ENCODE peak calls at places on chromosome 17, in seven cellular contexts. K is endothelial cell of umbilical vein, R is AG09309, J is fibroblast of pulmonary artery, O is HFFc6, B is mucosa of descending colon, G is MCF 10A. H is an unnamed sample.

GRCh38 chr17:48416971-48417370 is 13.0 kb downstream of the SKAP1 start:
- DNase-seq in K (no peak), R (no peak), J (no peak), O (no peak), B (no peak), G (no peak), H (no peak)

GRCh38 chr17:40363480-40363838 is 1.1 kb downstream of the GJD3 start:
- DNase-seq in K (peak), R (no peak), J (no peak), O (peak), B (peak), G (no peak), H (no peak)

GRCh38 chr17:47239663-47240374 is 13.8 kb upstream of the ITGB3 start:
- DNase-seq in K (peak), R (peak), J (peak), O (peak), B (peak), G (peak), H (peak)

GRCh38 chr17:78378225-78379133 is at the start of gene PGS1:
- DNase-seq in K (peak), R (no peak), J (peak), O (peak), B (peak), G (peak), H (no peak)

GRCh38 chr17:81018044-81018802 is 16.7 kb upstream of the BAIAP2 start:
- DNase-seq in K (peak), R (no peak), J (peak), O (peak), B (peak), G (no peak), H (no peak)

GRCh38 chr17:880074-880870 is 98.1 kb downstream of the MRM3 start:
- DNase-seq in K (peak), R (no peak), J (peak), O (peak), B (no peak), G (peak), H (no peak)

GRCh38 chr17:57356722-57357391 is 100.5 kb downstream of the MSI2 start:
- DNase-seq in K (peak), R (no peak), J (no peak), O (no peak), B (no peak), G (no peak), H (no peak)

GRCh38 chr17:2402517-2402916 is 1.7 kb upstream of the MNT start:
- DNase-seq in K (no peak), R (no peak), J (no peak), O (no peak), B (peak), G (no peak), H (no peak)

GRCh38 chr17:42669705-42670198 is 7.0 kb downstream of the PLEKHH3 start:
- DNase-seq in K (no peak), R (no peak), J (no peak), O (no peak), B (no peak), G (no peak), H (no peak)

GRCh38 chr17:40916366-40916765 is 21.1 kb downstream of the KRT23 start:
- DNase-seq in K (no peak), R (no peak), J (no peak), O (no peak), B (no peak), G (no peak), H (no peak)

GRCh38 chr17:4161179-4161559 is 18.2 kb downstream of the CYB5D2 start:
- DNase-seq in K (peak), R (peak), J (peak), O (peak), B (no peak), G (peak), H (no peak)

GRCh38 chr17:79633937-79634813 is 23.3 kb upstream of the RBFOX3 start:
- DNase-seq in K (no peak), R (no peak), J (no peak), O (no peak), B (no peak), G (no peak), H (peak)

GRCh38 chr17:44198721-44199552 is 747 bp downstream of the ATXN7L3 start:
- DNase-seq in K (peak), R (no peak), J (peak), O (peak), B (peak), G (peak), H (no peak)

GRCh38 chr17:71472809-71473789 is 647.7 kb upstream of the SOX9 start:
- DNase-seq in K (no peak), R (peak), J (peak), O (peak), B (no peak), G (peak), H (no peak)

GRCh38 chr17:64343833-64344637 is 46.6 kb downstream of the PECAM1 start:
- DNase-seq in K (peak), R (peak), J (peak), O (peak), B (peak), G (peak), H (no peak)

GRCh38 chr17:43851744-43852143 is 4.8 kb downstream of the CD300LG start:
- DNase-seq in K (no peak), R (no peak), J (no peak), O (no peak), B (no peak), G (no peak), H (no peak)

GRCh38 chr17:36777118-36777517 is 160.2 kb upstream of the LHX1 start:
- DNase-seq in K (no peak), R (no peak), J (peak), O (no peak), B (no peak), G (peak), H (no peak)

GRCh38 chr17:28635506-28635905 is 9.5 kb downstream of the BLTP2 start:
- DNase-seq in K (no peak), R (no peak), J (no peak), O (no peak), B (no peak), G (no peak), H (no peak)

GRCh38 chr17:47895254-47895855 is 681 bp upstream of the SP2 start:
- DNase-seq in K (no peak), R (no peak), J (peak), O (peak), B (peak), G (no peak), H (no peak)

GRCh38 chr17:31649302-31649701 is 209.7 kb downstream of the COPRS start:
- DNase-seq in K (no peak), R (no peak), J (no peak), O (no peak), B (no peak), G (no peak), H (no peak)

GRCh38 chr17:63809970-63810369 is 17.3 kb upstream of the PSMC5 start:
- DNase-seq in K (no peak), R (no peak), J (no peak), O (no peak), B (no peak), G (no peak), H (no peak)

GRCh38 chr17:75344664-75345063 is 55.4 kb upstream of the SLC25A19 start:
- DNase-seq in K (no peak), R (no peak), J (no peak), O (no peak), B (no peak), G (no peak), H (no peak)

GRCh38 chr17:21208352-21208751 is 5.6 kb downstream of the TMEM11 start:
- DNase-seq in K (no peak), R (no peak), J (no peak), O (no peak), B (no peak), G (no peak), H (no peak)

GRCh38 chr17:81046770-81047359 is 11.9 kb downstream of the BAIAP2 start:
- DNase-seq in K (no peak), R (no peak), J (no peak), O (no peak), B (no peak), G (no peak), H (no peak)

GRCh38 chr17:2849327-2849670 is 53.1 kb downstream of the RAP1GAP2 start:
- DNase-seq in K (no peak), R (no peak), J (no peak), O (no peak), B (no peak), G (no peak), H (no peak)

GRCh38 chr17:39653662-39654331 is 11.4 kb upstream of the TCAP start:
- DNase-seq in K (peak), R (no peak), J (peak), O (peak), B (peak), G (peak), H (peak)

GRCh38 chr17:13003454-13003851 is 14.4 kb downstream of the ELAC2 start:
- DNase-seq in K (no peak), R (no peak), J (no peak), O (no peak), B (no peak), G (no peak), H (no peak)
- TF ChIP-seq CTCF in K (no peak), R (no peak), J (no peak), O (peak), B (no peak), G (no peak), H (no peak)

GRCh38 chr17:17826942-17827785 is 9.6 kb downstream of the SREBF1 start:
- DNase-seq in K (no peak), R (no peak), J (no peak), O (no peak), B (no peak), G (no peak), H (no peak)
- TF ChIP-seq CTCF in K (no peak), R (no peak), J (no peak), O (no peak), B (no peak), G (no peak), H (no peak)

DNA sequence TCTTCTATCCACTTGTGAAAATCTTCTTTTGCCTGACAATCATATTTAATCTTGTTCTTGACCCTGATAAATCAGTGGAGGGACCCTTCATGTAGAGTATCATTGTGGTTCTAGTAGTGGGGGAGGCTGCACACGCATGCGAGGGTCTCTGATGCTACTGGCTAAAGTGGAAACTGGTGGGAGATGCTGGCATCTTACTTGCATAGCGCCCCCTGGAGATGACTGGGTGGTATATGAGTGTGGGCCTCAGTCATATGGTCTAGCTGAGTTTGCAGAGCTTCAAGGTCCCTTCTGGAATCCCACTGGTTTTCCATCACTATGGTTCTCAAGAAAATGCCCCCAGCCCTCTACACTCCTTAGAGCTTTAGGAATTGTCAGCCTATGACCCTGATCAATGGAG is 236.4 kb upstream of the AXIN2 start:
- DNase-seq in K (peak), R (no peak), J (no peak), O (no peak), B (no peak), G (peak), H (no peak)
- TF ChIP-seq CTCF in K (peak), R (no peak), J (peak), O (peak), B (no peak), G (peak), H (no peak)

DNA sequence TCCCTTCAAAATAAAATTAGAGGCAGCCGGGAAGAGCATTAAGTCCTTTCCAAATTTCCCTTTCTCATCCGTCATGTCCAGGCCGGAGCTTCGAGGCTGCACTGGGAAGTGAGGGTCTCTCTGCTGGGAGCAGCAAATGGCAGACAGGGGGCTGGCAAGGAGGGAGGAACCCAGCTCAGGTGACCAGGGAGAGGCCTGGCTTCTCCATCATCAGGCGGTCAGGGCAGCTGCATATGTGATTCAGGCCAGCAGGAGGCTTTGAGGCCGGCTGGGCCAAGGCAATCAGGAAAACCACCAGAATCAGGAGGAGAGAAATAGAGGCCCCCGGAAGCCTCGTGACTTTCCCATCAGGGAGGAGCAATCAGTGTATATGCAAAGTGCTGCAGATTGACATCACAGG is 85.0 kb upstream of the RPL38 start:
- DNase-seq in K (no peak), R (no peak), J (no peak), O (no peak), B (no peak), G (no peak), H (no peak)
- TF ChIP-seq CTCF in K (no peak), R (no peak), J (no peak), O (no peak), B (no peak), G (peak), H (no peak)

GRCh38 chr17:60573139-60573975 is 26.6 kb upstream of the PPM1D start:
- DNase-seq in K (peak), R (no peak), J (peak), O (peak), B (no peak), G (no peak), H (no peak)

GRCh38 chr17:60583008-60583407 is 17.0 kb upstream of the PPM1D start:
- DNase-seq in K (no peak), R (no peak), J (no peak), O (no peak), B (no peak), G (no peak), H (no peak)

GRCh38 chr17:60577147-60577925 is 22.7 kb upstream of the PPM1D start:
- DNase-seq in K (peak), R (no peak), J (peak), O (peak), B (no peak), G (peak), H (no peak)

GRCh38 chr17:60579551-60579950 is 20.4 kb upstream of the PPM1D start:
- DNase-seq in K (no peak), R (no peak), J (no peak), O (no peak), B (no peak), G (no peak), H (no peak)

GRCh38 chr17:60579090-60579489 is 20.9 kb upstream of the PPM1D start:
- DNase-seq in K (no peak), R (no peak), J (peak), O (peak), B (no peak), G (no peak), H (no peak)
- TF ChIP-seq CTCF in K (no peak), R (no peak), J (no peak), O (no peak), B (no peak), G (no peak), H (no peak)

GRCh38 chr17:45764479-45764878 is 19.6 kb upstream of the CRHR1 start:
- DNase-seq in K (no peak), R (no peak), J (no peak), O (no peak), B (no peak), G (no peak), H (no peak)
- TF ChIP-seq CTCF in K (no peak), R (no peak), J (no peak), O (no peak), B (no peak), G (no peak), H (no peak)

GRCh38 chr17:68598074-68598473 is 3.1 kb downstream of the FAM20A start:
- DNase-seq in K (no peak), R (no peak), J (no peak), O (no peak), B (no peak), G (no peak), H (no peak)
- TF ChIP-seq CTCF in K (no peak), R (no peak), J (no peak), O (no peak), B (no peak), G (no peak), H (no peak)

GRCh38 chr17:51439395-51440229 is 179.3 kb downstream of the UTP18 start:
- DNase-seq in K (peak), R (no peak), J (peak), O (no peak), B (no peak), G (peak), H (no peak)

GRCh38 chr17:51435171-51435552 is 174.8 kb downstream of the UTP18 start:
- DNase-seq in K (no peak), R (no peak), J (no peak), O (no peak), B (no peak), G (no peak), H (no peak)

GRCh38 chr17:51434434-51435170 is 174.3 kb downstream of the UTP18 start:
- DNase-seq in K (no peak), R (no peak), J (no peak), O (no peak), B (no peak), G (peak), H (no peak)

GRCh38 chr17:51430581-51430980 is 170.2 kb downstream of the UTP18 start:
- DNase-seq in K (no peak), R (no peak), J (no peak), O (no peak), B (no peak), G (no peak), H (no peak)

DNA sequence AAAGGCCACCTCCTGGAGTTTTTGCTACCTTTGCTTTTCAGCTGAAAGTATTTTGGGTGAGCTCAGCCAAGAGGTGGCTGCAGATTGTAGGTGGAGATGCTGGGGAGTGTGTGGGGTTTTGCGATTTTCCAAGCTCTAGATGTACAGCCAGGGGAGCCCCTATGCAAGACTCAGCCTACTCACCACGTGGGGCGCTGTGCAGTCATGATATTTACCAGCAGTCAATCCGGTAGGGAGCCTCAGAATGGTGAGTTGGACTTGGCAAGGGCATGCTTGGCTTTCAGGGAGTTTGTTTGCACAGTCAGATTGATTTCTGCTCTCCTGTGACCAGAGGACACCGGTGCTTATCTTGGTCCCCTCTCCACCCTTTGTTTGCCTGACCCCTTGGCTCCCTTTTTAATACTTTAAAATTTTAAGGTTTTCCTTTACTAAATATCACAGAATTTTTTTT is 175.3 kb downstream of the UTP18 start:
- DNase-seq in K (peak), R (no peak), J (peak), O (no peak), B (peak), G (peak), H (no peak)
- TF ChIP-seq CTCF in K (peak), R (peak), J (peak), O (peak), B (no peak), G (peak), H (no peak)

DNA sequence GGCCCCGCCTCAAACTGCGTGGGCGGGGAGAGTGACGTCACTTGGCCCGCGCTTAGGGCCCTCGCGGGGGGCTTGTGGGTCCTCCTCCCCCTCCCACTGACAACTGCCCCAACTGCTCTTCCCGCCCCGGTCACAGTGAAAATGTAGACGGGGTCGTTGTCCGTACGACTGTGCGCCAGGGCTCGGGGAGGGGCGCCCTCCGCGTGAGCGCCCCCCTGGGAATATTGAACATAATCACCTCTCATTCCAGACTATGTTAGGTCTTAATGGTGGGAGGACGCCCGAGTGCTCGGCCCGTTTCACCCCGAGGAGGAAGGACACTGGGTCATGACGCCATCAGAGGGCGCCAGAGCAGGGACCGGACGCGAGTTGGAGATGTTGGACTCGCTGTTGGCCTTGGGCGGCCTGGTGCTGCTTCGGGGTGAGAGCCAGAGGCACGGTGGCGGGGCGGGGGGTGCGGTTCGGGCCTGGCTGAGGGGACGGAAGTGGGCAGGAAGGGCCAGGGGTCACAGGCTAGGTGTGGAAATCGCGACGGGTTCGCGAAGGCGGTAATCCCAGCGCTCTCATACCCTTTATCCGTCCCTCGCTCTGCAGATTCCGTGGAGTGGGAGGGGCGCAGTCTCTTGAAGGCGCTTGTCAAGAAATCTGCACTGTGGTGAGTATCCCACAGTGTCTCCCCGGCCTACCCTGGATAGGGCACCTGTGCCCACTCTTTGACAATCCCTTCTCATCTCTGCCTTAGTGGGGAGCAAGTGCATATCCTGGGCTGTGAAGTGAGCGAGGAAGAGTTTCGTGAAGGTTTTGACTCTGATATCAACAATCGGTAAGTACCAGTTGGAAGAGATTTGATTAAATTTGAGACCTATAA is at the start of gene ELP5:
- DNase-seq in K (peak), R (peak), J (peak), O (peak), B (peak), G (peak), H (peak)
- TF ChIP-seq CTCF in K (no peak), R (peak), J (no peak), O (peak), B (peak), G (no peak), H (no peak)